ENCODE peak calls at places on chromosomes 7 and 10, in four cellular contexts. E, T, S and X are unnamed samples.

GRCh38 chr7:148521271-148521670 is 69.3 kb upstream of the C7orf33 start:
- DNase-seq in E (no peak), T (no peak), S (no peak), X (no peak)

GRCh38 chr7:74009719-74010118 is 18.3 kb upstream of the ELN start:
- DNase-seq in E (no peak), T (no peak), S (no peak), X (no peak)

GRCh38 chr7:30164567-30164966 is 29.8 kb downstream of the MTURN start:
- DNase-seq in E (peak), T (no peak), S (no peak), X (no peak)

GRCh38 chr10:11403116-11403515 is 208.3 kb downstream of the USP6NL start:
- DNase-seq in E (no peak), T (no peak), S (peak), X (peak)

GRCh38 chr10:79418274-79418673 is 27.1 kb downstream of the ZCCHC24 start:
- DNase-seq in E (no peak), T (no peak), S (peak), X (no peak)

GRCh38 chr7:147981072-147981813 is 609.3 kb upstream of the C7orf33 start:
- DNase-seq in E (no peak), T (no peak), S (no peak), X (no peak)

GRCh38 chr10:24556746-24557742 is 166.6 kb downstream of the ARHGAP21 start:
- DNase-seq in E (peak), T (no peak), S (no peak), X (peak)

GRCh38 chr7:41333506-41333905 is 369.4 kb downstream of the INHBA start:
- DNase-seq in E (no peak), T (no peak), S (no peak), X (no peak)

GRCh38 chr10:33638891-33639290 is 304.4 kb upstream of the NRP1 start:
- DNase-seq in E (no peak), T (no peak), S (no peak), X (no peak)

GRCh38 chr7:84264341-84264740 is 69.8 kb upstream of the SEMA3A start:
- DNase-seq in E (no peak), T (no peak), S (no peak), X (no peak)

GRCh38 chr10:16799621-16800020 is 17.6 kb downstream of the RSU1 start:
- DNase-seq in E (no peak), T (no peak), S (no peak), X (no peak)

GRCh38 chr10:21661935-21662334 is 127.9 kb downstream of the MLLT10 start:
- DNase-seq in E (no peak), T (no peak), S (no peak), X (no peak)

GRCh38 chr7:44625899-44626511 is 19.6 kb downstream of the OGDH start:
- DNase-seq in E (no peak), T (no peak), S (no peak), X (no peak)

GRCh38 chr7:1355568-1356340 is 103.5 kb downstream of the MICALL2 start:
- DNase-seq in E (no peak), T (no peak), S (peak), X (peak)

GRCh38 chr7:93601363-93601762 is 26.8 kb upstream of the CALCR start:
- DNase-seq in E (no peak), T (no peak), S (no peak), X (no peak)

GRCh38 chr10:14391342-14391741 is 60.6 kb upstream of the FRMD4A start:
- DNase-seq in E (no peak), T (no peak), S (no peak), X (no peak)

GRCh38 chr7:105030447-105030846 is 16.4 kb downstream of the KMT2E start:
- DNase-seq in E (no peak), T (no peak), S (no peak), X (no peak)

GRCh38 chr10:4170181-4170580 is 385.2 kb upstream of the KLF6 start:
- DNase-seq in E (no peak), T (no peak), S (no peak), X (no peak)

GRCh38 chr10:65571011-65571570 is 1354.7 kb upstream of the LRRTM3 start:
- DNase-seq in E (no peak), T (no peak), S (no peak), X (no peak)

GRCh38 chr7:33674804-33675411 is 230.4 kb upstream of the BMPER start:
- DNase-seq in E (no peak), T (no peak), S (no peak), X (no peak)

GRCh38 chr10:97888641-97889262 is 39.1 kb downstream of the GOLGA7B start:
- DNase-seq in E (peak), T (peak), S (peak), X (peak)

GRCh38 chr7:1693419-1693990 is 23.4 kb downstream of the ELFN1 start:
- DNase-seq in E (no peak), T (peak), S (peak), X (no peak)

GRCh38 chr10:11299125-11299524 is 281.5 kb downstream of the CELF2 start:
- DNase-seq in E (no peak), T (no peak), S (no peak), X (no peak)

GRCh38 chr10:73225518-73225917 is 21.5 kb downstream of the DNAJC9 start:
- DNase-seq in E (no peak), T (no peak), S (no peak), X (no peak)

GRCh38 chr7:28808786-28809533 is 149.2 kb downstream of the TRIL start:
- DNase-seq in E (peak), T (no peak), S (peak), X (peak)

GRCh38 chr7:37109853-37110252 is 338.8 kb downstream of the ELMO1 start:
- DNase-seq in E (no peak), T (no peak), S (no peak), X (no peak)

GRCh38 chr10:4074559-4075407 is 289.8 kb upstream of the KLF6 start:
- DNase-seq in E (no peak), T (no peak), S (no peak), X (no peak)

GRCh38 chr10:63671317-63671937 is 150.2 kb downstream of the REEP3 start:
- DNase-seq in E (no peak), T (no peak), S (no peak), X (no peak)

GRCh38 chr7:388961-389701 is 99.2 kb downstream of the FOXL3 start:
- DNase-seq in E (no peak), T (no peak), S (peak), X (no peak)

GRCh38 chr10:50512743-50513416 is 110.9 kb downstream of the SGMS1 start:
- DNase-seq in E (no peak), T (no peak), S (no peak), X (peak)

GRCh38 chr7:5284304-5285281 is 1.9 kb downstream of the SLC29A4 start:
- DNase-seq in E (peak), T (peak), S (no peak), X (peak)

GRCh38 chr10:49157229-49157628 is 23.4 kb upstream of the FAM170B start:
- DNase-seq in E (no peak), T (no peak), S (no peak), X (no peak)

DNA sequence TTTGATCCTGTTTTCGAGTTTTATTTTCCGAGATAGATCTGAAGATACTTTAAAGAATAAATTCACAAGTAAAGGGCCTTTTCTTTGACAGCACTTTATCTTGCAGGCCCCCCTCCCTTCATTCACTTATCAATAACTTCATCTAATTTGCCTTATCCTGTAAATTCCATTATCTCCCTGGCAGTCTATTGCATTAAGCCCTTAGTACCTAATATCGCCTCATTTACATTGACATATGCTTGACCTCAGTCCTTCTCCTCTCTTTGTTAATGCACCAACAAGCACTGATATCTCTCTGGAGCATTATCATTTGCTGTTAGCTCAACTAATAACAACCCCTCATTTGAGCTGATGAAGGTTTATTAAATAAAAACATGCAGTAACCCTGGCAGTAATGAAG is 46.7 kb downstream of the EXOC4 start:
- DNase-seq in E (no peak), T (no peak), S (no peak), X (no peak)
- TF ChIP-seq POLR2AphosphoS5 in E (no peak), T (no peak), S (no peak), X (no peak)

DNA sequence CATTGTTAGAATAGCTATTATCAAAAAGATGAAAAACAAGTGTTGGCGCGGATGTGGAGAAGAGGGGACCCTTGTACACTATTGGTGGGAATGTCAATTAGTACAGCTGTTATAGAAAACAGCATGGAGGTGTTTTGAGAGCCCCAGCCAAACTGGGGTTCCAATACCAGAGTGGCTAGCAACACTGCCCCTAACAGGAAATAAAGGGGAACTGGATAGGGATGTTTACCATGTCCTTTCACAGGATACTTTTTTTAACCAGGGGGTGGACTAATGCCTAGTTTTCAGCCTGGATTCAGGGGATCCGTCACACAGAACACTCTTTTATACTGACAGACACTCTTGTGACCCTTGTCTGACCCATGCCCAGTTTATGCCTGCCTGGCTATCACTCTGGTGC is 6.9 kb upstream of the GSTK1 start:
- DNase-seq in E (peak), T (no peak), S (no peak), X (no peak)
- TF ChIP-seq CTCF in E (peak), T (no peak), S (no peak), X (no peak)

GRCh38 chr7:132402751-132403245 is 173.5 kb downstream of the PLXNA4 start:
- DNase-seq in E (no peak), T (no peak), S (peak), X (no peak)
- H3K27ac ChIP-seq in E (no peak), T (peak), S (no peak), X (no peak)

DNA sequence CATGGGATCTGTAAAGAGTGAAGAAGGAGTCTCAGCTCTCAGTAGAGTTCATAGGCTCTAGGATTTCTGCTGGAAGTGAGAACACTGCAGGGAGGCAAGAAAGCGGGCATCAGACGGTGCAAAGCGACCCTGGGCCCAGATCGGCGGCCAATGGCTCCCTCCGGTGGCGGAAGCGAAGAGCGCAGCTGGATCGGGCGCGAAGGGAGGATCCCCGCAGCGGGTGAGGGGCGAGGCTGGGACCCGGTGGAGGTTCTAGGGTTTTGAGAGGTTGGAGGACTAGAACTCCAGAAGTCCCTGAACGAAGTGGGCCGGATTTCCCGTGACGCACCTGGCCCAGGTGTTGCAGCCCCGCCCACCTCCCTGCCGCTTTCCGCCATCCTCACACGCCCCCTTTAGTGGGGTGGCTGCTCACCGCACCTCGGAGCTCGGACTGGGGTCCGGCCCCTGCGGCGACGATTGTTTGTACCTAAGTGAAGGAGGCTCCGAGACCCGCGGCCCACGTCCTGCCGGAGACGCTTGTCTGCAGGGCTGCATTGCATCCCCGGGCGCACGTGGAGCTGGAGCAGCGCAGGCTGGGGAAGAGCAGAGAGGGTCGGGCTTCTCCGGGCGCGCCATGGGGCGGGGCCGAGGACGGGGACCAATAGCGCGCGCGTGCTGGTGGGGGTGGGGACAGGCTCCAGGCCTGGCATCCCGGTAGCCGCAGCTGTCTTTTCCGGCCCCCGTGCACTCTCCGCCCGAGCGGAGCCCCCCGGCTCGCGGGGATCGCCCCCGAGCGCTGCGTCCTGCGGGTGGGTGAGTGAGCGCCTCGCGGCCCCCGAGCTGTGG is at the start of gene SLC12A9:
- DNase-seq in E (peak), T (peak), S (peak), X (peak)
- TF ChIP-seq POLR2AphosphoS5 in E (no peak), T (peak), S (peak), X (peak)

GRCh38 chr10:90087197-90088007 is 386.0 kb downstream of the KIF20B start:
- DNase-seq in E (no peak), T (no peak), S (no peak), X (no peak)
- TF ChIP-seq CTCF in E (no peak), T (no peak), S (no peak), X (no peak)

GRCh38 chr7:68700414-68700813 is 897.9 kb upstream of the AUTS2 start:
- DNase-seq in E (no peak), T (no peak), S (no peak), X (no peak)
- H3K27ac ChIP-seq in E (no peak), T (no peak), S (no peak), X (no peak)

GRCh38 chr10:122086416-122087240 is 97.7 kb downstream of the TACC2 start:
- DNase-seq in E (no peak), T (no peak), S (no peak), X (no peak)

GRCh38 chr10:122091722-122092121 is 102.8 kb downstream of the TACC2 start:
- DNase-seq in E (no peak), T (no peak), S (peak), X (no peak)

GRCh38 chr10:122085423-122085911 is 96.5 kb downstream of the TACC2 start:
- DNase-seq in E (no peak), T (no peak), S (no peak), X (no peak)

GRCh38 chr10:122087436-122087835 is 98.5 kb downstream of the TACC2 start:
- DNase-seq in E (no peak), T (no peak), S (no peak), X (no peak)

DNA sequence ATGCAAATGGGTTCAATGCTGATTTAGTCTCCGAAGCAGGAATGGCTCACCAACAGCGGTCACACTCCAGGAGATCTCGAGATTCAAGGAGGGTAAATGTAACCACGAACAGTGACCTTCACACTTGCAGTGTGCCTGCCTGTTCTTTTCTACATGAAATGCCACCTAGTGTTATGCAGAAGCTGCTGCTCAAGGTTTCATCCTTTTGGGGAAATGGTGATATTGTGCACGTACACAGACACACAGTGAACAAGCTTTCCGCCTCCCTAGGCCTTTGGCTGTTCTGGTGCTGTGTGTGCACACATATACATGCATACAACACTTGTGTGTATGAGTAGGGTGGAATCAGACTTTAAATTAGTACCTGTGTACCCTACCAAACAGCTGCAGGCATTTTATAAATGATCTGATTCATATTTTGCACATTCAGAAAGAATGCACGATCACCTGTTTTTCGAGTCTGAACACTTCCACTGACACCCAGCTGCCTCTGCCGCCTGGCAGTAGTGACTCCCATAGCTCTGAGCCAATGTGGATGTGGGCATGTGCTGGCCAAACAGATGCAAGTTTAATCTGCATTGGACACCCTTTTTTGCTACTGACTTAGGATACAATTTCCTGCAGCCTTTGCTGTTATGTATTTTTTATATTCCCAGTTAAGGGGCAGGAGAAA is 100.5 kb downstream of the TACC2 start:
- DNase-seq in E (no peak), T (no peak), S (no peak), X (no peak)
- TF ChIP-seq POLR2AphosphoS5 in E (no peak), T (no peak), S (no peak), X (no peak)

GRCh38 chr7:50594734-50595537 is 29.7 kb upstream of the DDC start:
- DNase-seq in E (no peak), T (no peak), S (no peak), X (no peak)

GRCh38 chr7:50592940-50593339 is 27.7 kb upstream of the DDC start:
- DNase-seq in E (no peak), T (no peak), S (no peak), X (no peak)

GRCh38 chr7:50596484-50596883 is 31.3 kb upstream of the DDC start:
- DNase-seq in E (no peak), T (no peak), S (no peak), X (no peak)

GRCh38 chr7:50594136-50594535 is 28.9 kb upstream of the DDC start:
- DNase-seq in E (no peak), T (no peak), S (no peak), X (no peak)

GRCh38 chr7:50595538-50596102 is 30.4 kb upstream of the DDC start:
- DNase-seq in E (peak), T (no peak), S (no peak), X (no peak)
- TF ChIP-seq CTCF in E (peak), T (no peak), S (no peak), X (peak)

GRCh38 chr10:6498771-6499170 is 81.3 kb downstream of the PRKCQ start:
- DNase-seq in E (no peak), T (no peak), S (no peak), X (no peak)
- H3K27ac ChIP-seq in E (no peak), T (no peak), S (no peak), X (no peak)